ENCODE peak calls at places on chromosomes 12 and 14, in five cellular contexts. M, P, G, O and Z are unnamed samples. For H3K36me3 and H3K4me1, the result is how much of the 10 kb centered on the place peaks cover.

GRCh38 chr14:22123188-22123560 is 449.6 kb upstream of the OR4E1 start:
- DNase-seq in M (no peak), P (no peak), G (no peak), O (no peak), Z (no peak)

GRCh38 chr14:89571502-89571901 is 154.5 kb upstream of the FOXN3 start:
- DNase-seq in M (no peak), P (no peak), G (no peak), O (no peak), Z (no peak)

GRCh38 chr12:63238892-63239291 is 87.9 kb upstream of the AVPR1A start:
- DNase-seq in M (no peak), P (no peak), G (no peak), O (no peak), Z (no peak)

GRCh38 chr12:5458229-5459050 is 26.5 kb downstream of the NTF3 start:
- DNase-seq in M (no peak), P (no peak), G (no peak), O (no peak), Z (no peak)

GRCh38 chr12:63325757-63326156 is 174.8 kb upstream of the AVPR1A start:
- DNase-seq in M (no peak), P (no peak), G (no peak), O (no peak), Z (no peak)

GRCh38 chr12:31874961-31875608 is 84.1 kb upstream of the RESF1 start:
- DNase-seq in M (no peak), P (peak), G (peak), O (peak), Z (peak)

GRCh38 chr14:105806568-105806967 is 280.2 kb downstream of the TMEM121 start:
- DNase-seq in M (no peak), P (no peak), G (no peak), O (no peak), Z (no peak)

GRCh38 chr12:5870183-5870582 is 74.9 kb downstream of the ANO2 start:
- DNase-seq in M (no peak), P (no peak), G (no peak), O (no peak), Z (no peak)

GRCh38 chr12:25653487-25654175 is 100.5 kb upstream of the LMNTD1 start:
- DNase-seq in M (no peak), P (peak), G (no peak), O (peak), Z (no peak)

GRCh38 chr14:95507701-95508103 is 8.7 kb downstream of the SYNE3 start:
- DNase-seq in M (no peak), P (peak), G (peak), O (peak), Z (no peak)

GRCh38 chr12:124927325-124928094 is 13.1 kb upstream of the UBC start:
- DNase-seq in M (peak), P (peak), G (peak), O (peak), Z (peak)

GRCh38 chr12:114770323-114770722 is 86.3 kb upstream of the TBX3 start:
- DNase-seq in M (no peak), P (no peak), G (no peak), O (no peak), Z (no peak)

GRCh38 chr14:90520326-90520725 is 123.5 kb downstream of the CALM1 start:
- DNase-seq in M (no peak), P (no peak), G (no peak), O (no peak), Z (no peak)

GRCh38 chr12:19771858-19772257 is 332.6 kb downstream of the AEBP2 start:
- DNase-seq in M (no peak), P (peak), G (no peak), O (no peak), Z (no peak)

GRCh38 chr12:80901661-80902060 is 36.1 kb downstream of the LIN7A start:
- DNase-seq in M (no peak), P (no peak), G (no peak), O (no peak), Z (no peak)

GRCh38 chr14:46250113-46250703 is 401.4 kb downstream of the RPL10L start:
- DNase-seq in M (peak), P (peak), G (no peak), O (no peak), Z (no peak)

GRCh38 chr12:130126023-130126432 is 36.2 kb upstream of the FZD10 start:
- DNase-seq in M (no peak), P (no peak), G (peak), O (peak), Z (no peak)
- TF ChIP-seq CTCF in M (peak), P (no peak), G (no peak), O (no peak), Z (no peak)

GRCh38 chr14:50758279-50758678 is 72.7 kb downstream of the NIN start:
- DNase-seq in M (no peak), P (no peak), G (no peak), O (no peak), Z (no peak)

GRCh38 chr14:50757702-50758101 is 73.3 kb downstream of the NIN start:
- DNase-seq in M (no peak), P (no peak), G (no peak), O (no peak), Z (no peak)

GRCh38 chr14:50759800-50760543 is 71.0 kb downstream of the NIN start:
- DNase-seq in M (no peak), P (no peak), G (no peak), O (no peak), Z (no peak)

GRCh38 chr14:50756300-50756699 is 74.7 kb downstream of the NIN start:
- DNase-seq in M (no peak), P (no peak), G (no peak), O (no peak), Z (no peak)

DNA sequence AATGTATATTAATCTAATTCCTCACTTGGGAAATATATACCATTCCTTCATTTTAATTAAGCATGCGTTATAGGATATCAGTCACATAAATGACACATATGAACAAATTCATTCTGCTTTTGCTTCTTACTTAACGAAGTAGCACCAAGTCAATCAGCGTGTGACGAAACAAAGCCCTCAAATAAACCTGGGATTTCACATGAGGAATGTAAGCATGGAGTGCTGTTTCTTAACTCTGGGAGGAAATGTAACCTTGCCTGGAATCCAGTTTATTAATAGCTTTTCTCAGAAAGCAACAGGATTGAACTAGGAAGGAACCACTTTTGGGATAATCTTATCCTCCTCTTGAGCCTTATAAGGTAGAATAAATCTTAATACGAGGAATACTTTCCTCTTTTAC is 72.0 kb downstream of the NIN start:
- DNase-seq in M (no peak), P (no peak), G (no peak), O (no peak), Z (no peak)
- H3K36me3 ChIP-seq in M (under half), P (under half), G (under half), O (under half), Z (under half)

GRCh38 chr12:116528498-116528897 is 30.7 kb upstream of the MAP1LC3B2 start:
- DNase-seq in M (no peak), P (no peak), G (no peak), O (no peak), Z (no peak)

GRCh38 chr12:116528067-116528466 is 31.1 kb upstream of the MAP1LC3B2 start:
- DNase-seq in M (no peak), P (peak), G (no peak), O (no peak), Z (no peak)

GRCh38 chr12:116524311-116524710 is 34.9 kb upstream of the MAP1LC3B2 start:
- DNase-seq in M (no peak), P (no peak), G (no peak), O (no peak), Z (no peak)

GRCh38 chr12:116524964-116525379 is 34.2 kb upstream of the MAP1LC3B2 start:
- DNase-seq in M (peak), P (peak), G (no peak), O (no peak), Z (no peak)

GRCh38 chr12:116525418-116526001 is 33.7 kb upstream of the MAP1LC3B2 start:
- DNase-seq in M (no peak), P (peak), G (peak), O (peak), Z (peak)
- H3K4me1 ChIP-seq in M (under half), P (under half), G (under half), O (under half), Z (under half)

DNA sequence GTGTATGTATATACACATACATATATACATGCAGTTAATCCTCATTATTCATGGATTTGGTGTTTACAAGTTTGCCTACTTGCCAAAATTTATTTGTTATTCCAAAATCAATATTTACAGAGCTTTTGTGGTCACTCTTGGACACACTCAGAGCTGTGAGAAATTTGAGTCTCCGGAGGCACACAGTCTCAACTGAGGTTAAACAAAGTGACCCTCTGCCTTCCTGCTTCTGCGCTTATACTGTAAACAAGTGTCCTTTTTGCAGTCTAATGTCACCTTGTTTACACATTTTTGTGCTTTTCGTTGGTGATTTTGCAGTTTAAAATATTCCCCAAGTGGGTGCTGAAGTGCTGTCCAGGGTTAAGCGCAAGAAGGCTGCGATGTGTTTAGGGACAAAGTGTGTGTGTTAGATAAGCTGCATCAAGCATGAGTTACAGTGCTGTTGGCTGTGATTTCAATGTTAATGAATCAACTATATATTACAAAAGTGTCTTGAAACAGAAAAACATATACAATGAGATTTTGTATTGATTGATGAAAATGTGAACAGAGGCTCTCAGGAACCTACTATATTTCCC is 13.1 kb upstream of the LTA4H start:
- DNase-seq in M (no peak), P (no peak), G (no peak), O (no peak), Z (no peak)
- TF ChIP-seq CTCF in M (no peak), P (no peak), G (no peak), O (no peak), Z (no peak)

DNA sequence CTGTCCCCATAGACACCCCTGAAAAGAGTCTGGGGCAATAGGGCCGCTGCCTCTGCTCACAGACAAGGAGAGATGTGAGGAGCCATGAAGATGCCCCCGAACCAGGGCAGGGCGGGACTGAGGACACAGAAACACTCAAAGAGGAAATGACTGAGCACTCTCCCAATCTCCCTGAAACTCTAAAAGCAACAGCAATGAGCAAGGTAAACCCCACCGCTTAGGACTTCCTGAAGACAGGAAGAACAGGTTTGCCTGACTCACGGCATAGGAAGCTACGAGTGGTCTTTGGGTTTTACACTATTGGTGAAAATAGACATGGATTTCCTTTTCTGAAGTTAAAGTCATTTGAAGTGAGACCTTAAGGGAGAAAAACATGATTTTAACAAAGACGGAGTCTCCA is 32.5 kb downstream of the STX2 start:
- DNase-seq in M (no peak), P (no peak), G (no peak), O (no peak), Z (no peak)
- H3K36me3 ChIP-seq in M (under half), P (under half), G (under half), O (under half), Z (under half)